ENCODE peak calls at places on chromosomes 7 and 10, in seven cellular contexts. One of them, this sample, is unnamed.

GRCh38 chr10:109877546-109877945 is 45.8 kb downstream of the XPNPEP1 start:
- DNase-seq in HCT116: no peak
- DNase-seq in H1: no peak
- DNase-seq in GM12878: no peak
- DNase-seq in SK-N-SH: no peak
- DNase-seq in K562: no peak
- DNase-seq in HepG2: no peak
- DNase-seq in this sample: no peak

GRCh38 chr7:57274535-57275283 is 142.5 kb upstream of the ZNF479 start:
- DNase-seq in GM12878: no peak
- DNase-seq in HepG2: no peak
- DNase-seq in K562: no peak
- DNase-seq in HCT116: no peak
- DNase-seq in SK-N-SH: no peak
- DNase-seq in H1: no peak
- DNase-seq in this sample: no peak

GRCh38 chr10:96377816-96378294 is 19.1 kb upstream of the OPALIN start:
- DNase-seq in K562: peak
- DNase-seq in HepG2: peak
- DNase-seq in HCT116: no peak
- DNase-seq in H1: no peak
- DNase-seq in GM12878: no peak
- DNase-seq in SK-N-SH: no peak
- DNase-seq in this sample: no peak

GRCh38 chr10:124743188-124744046 is 761 bp downstream of the FAM53B start:
- DNase-seq in HCT116: no peak
- DNase-seq in K562: peak
- DNase-seq in SK-N-SH: peak
- DNase-seq in H1: peak
- DNase-seq in GM12878: no peak
- DNase-seq in HepG2: no peak
- DNase-seq in this sample: peak

GRCh38 chr10:117666131-117666530 is 123.6 kb downstream of the EMX2 start:
- DNase-seq in H1: peak
- DNase-seq in HCT116: no peak
- DNase-seq in HepG2: no peak
- DNase-seq in GM12878: no peak
- DNase-seq in SK-N-SH: no peak
- DNase-seq in K562: no peak
- DNase-seq in this sample: no peak

GRCh38 chr10:5547934-5548660 is 23.3 kb downstream of the CALML3 start:
- DNase-seq in SK-N-SH: no peak
- DNase-seq in HepG2: peak
- DNase-seq in HCT116: peak
- DNase-seq in H1: no peak
- DNase-seq in K562: no peak
- DNase-seq in GM12878: no peak
- DNase-seq in this sample: peak

GRCh38 chr7:91913612-91914011 is 27.1 kb upstream of the AKAP9 start:
- DNase-seq in HepG2: no peak
- DNase-seq in K562: no peak
- DNase-seq in H1: no peak
- DNase-seq in GM12878: no peak
- DNase-seq in SK-N-SH: no peak
- DNase-seq in HCT116: no peak
- DNase-seq in this sample: no peak

GRCh38 chr10:88385601-88386203 is 197.4 kb downstream of the RNLS start:
- DNase-seq in H1: no peak
- DNase-seq in SK-N-SH: no peak
- DNase-seq in HepG2: peak
- DNase-seq in HCT116: peak
- DNase-seq in GM12878: peak
- DNase-seq in K562: no peak
- DNase-seq in this sample: no peak

GRCh38 chr7:122304604-122304975 is at the start of gene FEZF1:
- DNase-seq in HCT116: peak
- DNase-seq in K562: no peak
- DNase-seq in SK-N-SH: no peak
- DNase-seq in GM12878: no peak
- DNase-seq in HepG2: peak
- DNase-seq in H1: no peak
- DNase-seq in this sample: peak

GRCh38 chr10:3887885-3888476 is 103.0 kb upstream of the KLF6 start:
- DNase-seq in SK-N-SH: no peak
- DNase-seq in HCT116: no peak
- DNase-seq in H1: no peak
- DNase-seq in HepG2: no peak
- DNase-seq in GM12878: peak
- DNase-seq in K562: no peak
- DNase-seq in this sample: no peak

GRCh38 chr7:116433246-116433645 is 66.3 kb upstream of the CAV2 start:
- DNase-seq in HCT116: no peak
- DNase-seq in HepG2: no peak
- DNase-seq in SK-N-SH: no peak
- DNase-seq in GM12878: no peak
- DNase-seq in K562: no peak
- DNase-seq in H1: no peak
- DNase-seq in this sample: no peak

GRCh38 chr7:80770675-80771081 is 132.2 kb downstream of the CD36 start:
- DNase-seq in SK-N-SH: no peak
- DNase-seq in HCT116: no peak
- DNase-seq in GM12878: peak
- DNase-seq in H1: no peak
- DNase-seq in K562: no peak
- DNase-seq in HepG2: no peak
- DNase-seq in this sample: no peak

GRCh38 chr7:13115157-13115772 is 427.8 kb downstream of the ARL4A start:
- DNase-seq in HepG2: no peak
- DNase-seq in H1: no peak
- DNase-seq in GM12878: no peak
- DNase-seq in HCT116: no peak
- DNase-seq in SK-N-SH: no peak
- DNase-seq in K562: no peak
- DNase-seq in this sample: peak

GRCh38 chr7:115177832-115178231 is 255.9 kb downstream of the MDFIC start:
- DNase-seq in GM12878: no peak
- DNase-seq in SK-N-SH: no peak
- DNase-seq in K562: no peak
- DNase-seq in HepG2: no peak
- DNase-seq in HCT116: no peak
- DNase-seq in H1: no peak
- DNase-seq in this sample: no peak

GRCh38 chr10:84261236-84261635 is 16.4 kb downstream of the RGR start:
- DNase-seq in HCT116: no peak
- DNase-seq in H1: no peak
- DNase-seq in GM12878: no peak
- DNase-seq in SK-N-SH: no peak
- DNase-seq in HepG2: no peak
- DNase-seq in K562: no peak
- DNase-seq in this sample: no peak

GRCh38 chr10:98446121-98446655 is 547 bp downstream of the HPS1 start:
- DNase-seq in SK-N-SH: peak
- DNase-seq in HepG2: no peak
- DNase-seq in K562: no peak
- DNase-seq in H1: peak
- DNase-seq in GM12878: no peak
- DNase-seq in HCT116: no peak
- DNase-seq in this sample: no peak

GRCh38 chr10:6399241-6399701 is 180.8 kb downstream of the PRKCQ start:
- DNase-seq in GM12878: no peak
- DNase-seq in H1: no peak
- DNase-seq in HepG2: no peak
- DNase-seq in K562: no peak
- DNase-seq in HCT116: no peak
- DNase-seq in SK-N-SH: no peak
- DNase-seq in this sample: peak

GRCh38 chr10:99733366-99733765 is 1.3 kb downstream of the CUTC start:
- DNase-seq in HepG2: no peak
- DNase-seq in H1: no peak
- DNase-seq in SK-N-SH: no peak
- DNase-seq in GM12878: no peak
- DNase-seq in HCT116: no peak
- DNase-seq in K562: no peak
- DNase-seq in this sample: peak

GRCh38 chr7:90474284-90475210 is 5.1 kb downstream of the PTTG1IP2 start:
- DNase-seq in HepG2: no peak
- DNase-seq in H1: no peak
- DNase-seq in K562: no peak
- DNase-seq in SK-N-SH: no peak
- DNase-seq in HCT116: peak
- DNase-seq in GM12878: no peak
- DNase-seq in this sample: no peak

GRCh38 chr10:14574291-14574690 is 200.4 kb downstream of the FAM107B start:
- DNase-seq in SK-N-SH: peak
- DNase-seq in H1: no peak
- DNase-seq in K562: no peak
- DNase-seq in HCT116: no peak
- DNase-seq in HepG2: no peak
- DNase-seq in GM12878: no peak
- DNase-seq in this sample: no peak

GRCh38 chr7:151626422-151627115 is 106.9 kb upstream of the RHEB start:
- DNase-seq in HCT116: no peak
- DNase-seq in K562: no peak
- DNase-seq in H1: peak
- DNase-seq in SK-N-SH: peak
- DNase-seq in HepG2: peak
- DNase-seq in GM12878: no peak
- DNase-seq in this sample: no peak

GRCh38 chr10:48649349-48649944 is 35.2 kb upstream of the WDFY4 start:
- DNase-seq in K562: no peak
- DNase-seq in HCT116: no peak
- DNase-seq in GM12878: no peak
- DNase-seq in HepG2: no peak
- DNase-seq in SK-N-SH: no peak
- DNase-seq in H1: peak
- DNase-seq in this sample: no peak

DNA sequence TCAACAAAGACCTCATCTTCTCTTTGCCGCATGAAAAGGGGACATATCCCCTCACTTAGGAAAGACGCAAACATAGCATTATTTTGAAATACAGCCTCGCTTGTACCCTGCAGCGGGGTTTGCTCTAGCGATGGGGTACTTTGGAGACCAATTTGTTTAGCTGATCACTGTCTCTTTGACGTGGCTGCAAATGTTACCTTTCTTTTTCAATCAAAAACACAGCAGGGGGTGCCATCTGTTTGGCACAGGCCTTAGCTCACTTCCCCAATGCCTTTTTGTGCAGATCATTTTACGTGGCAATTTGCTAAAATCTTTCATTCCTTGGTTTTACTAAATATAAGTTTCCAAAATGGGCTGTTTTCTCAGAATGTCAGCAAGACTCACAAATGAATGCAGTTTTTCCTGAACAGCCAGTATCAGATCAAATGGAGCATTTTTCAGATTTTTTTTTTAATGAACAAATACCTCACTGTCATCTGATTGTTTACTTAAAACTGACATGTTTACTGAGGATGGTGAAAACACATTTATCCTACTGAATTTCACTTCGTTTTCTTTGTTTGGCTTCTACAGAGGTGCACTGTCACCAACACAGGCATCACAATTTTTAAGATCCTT is 206.2 kb downstream of the SKAP2 start:
- DNase-seq in HCT116: no peak
- DNase-seq in GM12878: no peak
- DNase-seq in K562: no peak
- DNase-seq in H1: no peak
- DNase-seq in SK-N-SH: no peak
- DNase-seq in HepG2: no peak
- DNase-seq in this sample: no peak
- TF ChIP-seq JUND in HCT116: no peak
- TF ChIP-seq JUND in GM12878: no peak
- TF ChIP-seq JUND in K562: no peak
- TF ChIP-seq JUND in H1: no peak
- TF ChIP-seq JUND in SK-N-SH: no peak
- TF ChIP-seq JUND in HepG2: no peak
- TF ChIP-seq JUND in this sample: peak

GRCh38 chr7:157509226-157509625 is 172.4 kb downstream of the DNAJB6 start:
- DNase-seq in HCT116: no peak
- DNase-seq in SK-N-SH: no peak
- DNase-seq in HepG2: no peak
- DNase-seq in GM12878: no peak
- DNase-seq in H1: no peak
- DNase-seq in K562: no peak
- DNase-seq in this sample: no peak

GRCh38 chr7:157508477-157508881 is 171.7 kb downstream of the DNAJB6 start:
- DNase-seq in HCT116: no peak
- DNase-seq in GM12878: no peak
- DNase-seq in K562: no peak
- DNase-seq in SK-N-SH: no peak
- DNase-seq in HepG2: no peak
- DNase-seq in H1: no peak
- DNase-seq in this sample: no peak

GRCh38 chr7:157506268-157506667 is 169.5 kb downstream of the DNAJB6 start:
- DNase-seq in SK-N-SH: no peak
- DNase-seq in HepG2: no peak
- DNase-seq in HCT116: no peak
- DNase-seq in GM12878: no peak
- DNase-seq in K562: no peak
- DNase-seq in H1: no peak
- DNase-seq in this sample: no peak

GRCh38 chr7:157505646-157506045 is 168.8 kb downstream of the DNAJB6 start:
- DNase-seq in SK-N-SH: no peak
- DNase-seq in HCT116: no peak
- DNase-seq in HepG2: no peak
- DNase-seq in K562: no peak
- DNase-seq in GM12878: no peak
- DNase-seq in H1: no peak
- DNase-seq in this sample: no peak

GRCh38 chr7:157507987-157508386 is 171.2 kb downstream of the DNAJB6 start:
- DNase-seq in HCT116: no peak
- DNase-seq in H1: no peak
- DNase-seq in SK-N-SH: no peak
- DNase-seq in K562: no peak
- DNase-seq in GM12878: no peak
- DNase-seq in HepG2: no peak
- DNase-seq in this sample: no peak
- TF ChIP-seq JUND in HCT116: no peak
- TF ChIP-seq JUND in H1: no peak
- TF ChIP-seq JUND in SK-N-SH: no peak
- TF ChIP-seq JUND in K562: no peak
- TF ChIP-seq JUND in GM12878: no peak
- TF ChIP-seq JUND in HepG2: no peak
- TF ChIP-seq JUND in this sample: no peak

GRCh38 chr7:4792537-4793126 is 17.2 kb downstream of the AP5Z1 start:
- DNase-seq in SK-N-SH: no peak
- DNase-seq in H1: peak
- DNase-seq in HCT116: no peak
- DNase-seq in GM12878: no peak
- DNase-seq in K562: no peak
- DNase-seq in HepG2: no peak
- DNase-seq in this sample: no peak
- TF ChIP-seq JUND in SK-N-SH: no peak
- TF ChIP-seq JUND in H1: no peak
- TF ChIP-seq JUND in HCT116: no peak
- TF ChIP-seq JUND in GM12878: no peak
- TF ChIP-seq JUND in K562: no peak
- TF ChIP-seq JUND in HepG2: no peak
- TF ChIP-seq JUND in this sample: no peak

DNA sequence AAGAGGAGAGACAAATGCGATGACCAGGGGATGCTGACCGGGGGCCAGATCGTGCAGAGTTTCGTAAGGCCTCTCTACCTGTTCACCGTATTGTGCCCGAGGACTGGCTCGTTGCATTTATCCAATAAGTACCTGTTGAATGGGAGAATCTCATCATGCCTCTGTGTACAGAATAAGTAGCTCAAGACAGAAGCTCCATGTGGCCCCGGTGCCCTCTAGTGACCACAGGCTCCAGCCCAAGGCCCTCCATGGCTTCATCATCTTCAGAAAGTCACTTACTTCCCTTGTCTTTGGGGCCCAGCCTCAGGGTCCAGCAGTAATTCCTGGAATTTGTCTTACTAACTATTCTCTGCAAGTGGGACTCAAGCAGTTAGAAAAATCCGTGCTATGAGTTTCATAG is 151.0 kb downstream of the CHN2 start:
- DNase-seq in GM12878: no peak
- DNase-seq in HCT116: peak
- DNase-seq in K562: no peak
- DNase-seq in SK-N-SH: peak
- DNase-seq in HepG2: peak
- DNase-seq in H1: peak
- DNase-seq in this sample: peak
- TF ChIP-seq JUND in GM12878: no peak
- TF ChIP-seq JUND in HCT116: no peak
- TF ChIP-seq JUND in K562: no peak
- TF ChIP-seq JUND in SK-N-SH: no peak
- TF ChIP-seq JUND in HepG2: no peak
- TF ChIP-seq JUND in H1: no peak
- TF ChIP-seq JUND in this sample: no peak

This sample was measured in T47D.